ENCODE peak calls at places on chromosomes 4 and X, in nine cellular contexts. O is mammary epithelial cell; V is stimulated activated CD4-positive, alpha-beta T cell treated with anti-CD3 and anti-CD28 coated beads, Interleukin-1b, Interleukin-23, amount 100 ng/mL, for 24 hours; J is foreskin fibroblast; E is uterus; P is stimulated activated CD8-positive, alpha-beta memory T cell treated with anti-CD3 and anti-CD28 coated beads, Interleukin-2, amount 100 ng/mL, for 48 hours; S is MCF 10A; R is choroid plexus epithelial cell; I is NT2/D1. H is an unnamed sample.
A peak's percentile ranks its signal among the peaks of the same experiment; 100 is the strongest.

GRCh38 chrX:137198040-137198439 is 164.2 kb upstream of the GPR101 start:
- DNase-seq in V (no peak), J (no peak), E (no peak), O (no peak), I (no peak), S (peak; percentile 42), R (no peak), P (no peak), H (no peak)

GRCh38 chrX:72634321-72634720 is 61.7 kb upstream of the HDAC8 start:
- DNase-seq in E (no peak), O (no peak), S (no peak), V (no peak), P (no peak), J (no peak), I (no peak), R (peak; percentile 19), H (no peak)

GRCh38 chr4:82761249-82761648 is 37.3 kb downstream of the SCD5 start:
- DNase-seq in R (no peak), P (no peak), S (no peak), E (no peak), I (no peak), V (no peak), O (no peak), J (no peak), H (no peak)

GRCh38 chr4:27929141-27929540 is 1068.5 kb downstream of the STIM2 start:
- DNase-seq in V (no peak), S (no peak), O (peak; percentile 4), E (no peak), P (no peak), J (no peak), I (no peak), R (no peak), H (no peak)

GRCh38 chr4:8549352-8549931 is 30.8 kb upstream of the GPR78 start:
- DNase-seq in P (no peak), I (no peak), R (no peak), O (no peak), V (no peak), S (no peak), J (no peak), E (no peak), H (no peak)

GRCh38 chr4:146545102-146545501 is 23.4 kb upstream of the SLC10A7 start:
- DNase-seq in J (no peak), O (peak; percentile 18), V (no peak), E (no peak), S (peak; percentile 62), P (no peak), R (peak; percentile 66), I (no peak), H (no peak)

GRCh38 chr4:25844957-25845712 is 17.7 kb downstream of the SEL1L3 start:
- DNase-seq in V (no peak), O (no peak), R (no peak), I (no peak), E (no peak), P (no peak), S (no peak), J (no peak), H (no peak)

GRCh38 chr4:142091691-142092182 is 455.4 kb downstream of the IL15 start:
- DNase-seq in E (peak; percentile 38), I (no peak), S (peak; percentile 94), P (no peak), J (peak; percentile 95), R (peak; percentile 81), O (peak; percentile 83), V (no peak), H (no peak)

GRCh38 chr4:1746919-1747602 is 25.7 kb downstream of the TACC3 start:
- DNase-seq in E (no peak), S (no peak), J (no peak), I (no peak), V (no peak), R (no peak), P (no peak), O (no peak), H (no peak)

GRCh38 chrX:134764202-134764785 is 106.0 kb upstream of the PLAC1 start:
- DNase-seq in S (peak; percentile 65), I (no peak), E (no peak), R (peak; percentile 60), P (no peak), V (no peak), O (peak; percentile 30), J (no peak), H (no peak)

GRCh38 chrX:84712621-84713020 is 210.4 kb upstream of the HDX start:
- DNase-seq in V (no peak), P (no peak), S (no peak), R (no peak), I (no peak), O (no peak), E (no peak), J (no peak), H (no peak)

GRCh38 chrX:41300758-41301437 is 33.1 kb upstream of the DDX3X start:
- DNase-seq in V (no peak), I (no peak), P (no peak), S (peak; percentile 29), E (no peak), O (no peak), J (peak; percentile 48), R (peak; percentile 80), H (no peak)

GRCh38 chr4:39539026-39539690 is 11.9 kb upstream of the UGDH start:
- DNase-seq in V (no peak), P (no peak), R (peak; percentile 81), E (no peak), O (no peak), J (no peak), S (no peak), I (no peak), H (no peak)

GRCh38 chrX:69705818-69706217 is 89.9 kb downstream of the EDA start:
- DNase-seq in S (no peak), O (no peak), J (no peak), P (no peak), R (no peak), V (no peak), E (no peak), I (peak; percentile 22), H (no peak)

GRCh38 chr4:8181844-8182243 is 17.2 kb upstream of the SH3TC1 start:
- DNase-seq in I (no peak), P (no peak), S (no peak), E (no peak), V (no peak), J (no peak), R (no peak), O (no peak), H (no peak)

H was measured in NCI-H2107.